ENCODE peak calls at places on chromosome 14, in six cellular contexts. One of them, this sample, is unnamed.

GRCh38 chr14:77120771-77121743 is 20.5 kb downstream of the ZDHHC22 start:
- DNase-seq in NCI-H1105: peak; percentile 31
- DNase-seq in MCF 10A: no peak
- DNase-seq in thoracic aorta: no peak
- DNase-seq in mucosa of gallbladder: no peak
- DNase-seq in WERI-Rb-1: no peak
- DNase-seq in this sample: no peak

GRCh38 chr14:102282751-102283465 is 22.1 kb downstream of the MOK start:
- DNase-seq in NCI-H1105: no peak
- DNase-seq in MCF 10A: peak; percentile 67
- DNase-seq in thoracic aorta: no peak
- DNase-seq in mucosa of gallbladder: no peak
- DNase-seq in WERI-Rb-1: no peak
- DNase-seq in this sample: no peak

GRCh38 chr14:99947695-99948094 is 117.5 kb upstream of the EVL start:
- DNase-seq in NCI-H1105: no peak
- DNase-seq in MCF 10A: peak; percentile 85
- DNase-seq in thoracic aorta: no peak
- DNase-seq in mucosa of gallbladder: no peak
- DNase-seq in WERI-Rb-1: no peak
- DNase-seq in this sample: no peak

GRCh38 chr14:73753887-73754880 is 40.0 kb upstream of the PNMA1 start:
- DNase-seq in NCI-H1105: no peak
- DNase-seq in MCF 10A: peak; percentile 48
- DNase-seq in thoracic aorta: no peak
- DNase-seq in mucosa of gallbladder: peak; percentile 51
- DNase-seq in WERI-Rb-1: no peak
- DNase-seq in this sample: peak; percentile 43

GRCh38 chr14:34951286-34951685 is 31.5 kb upstream of the SRP54 start:
- DNase-seq in NCI-H1105: no peak
- DNase-seq in MCF 10A: no peak
- DNase-seq in thoracic aorta: no peak
- DNase-seq in mucosa of gallbladder: no peak
- DNase-seq in WERI-Rb-1: no peak
- DNase-seq in this sample: no peak

GRCh38 chr14:61653507-61653906 is 41.8 kb upstream of the HIF1A start:
- DNase-seq in NCI-H1105: no peak
- DNase-seq in MCF 10A: peak; percentile 60
- DNase-seq in thoracic aorta: no peak
- DNase-seq in mucosa of gallbladder: no peak
- DNase-seq in WERI-Rb-1: peak; percentile 41
- DNase-seq in this sample: peak; percentile 70

GRCh38 chr14:70641548-70642312 is at the start of gene TTC9:
- DNase-seq in NCI-H1105: peak; percentile 38
- DNase-seq in MCF 10A: no peak
- DNase-seq in thoracic aorta: no peak
- DNase-seq in mucosa of gallbladder: no peak
- DNase-seq in WERI-Rb-1: peak; percentile 57
- DNase-seq in this sample: no peak

GRCh38 chr14:75301666-75302325 is 23.2 kb downstream of the FOS start:
- DNase-seq in NCI-H1105: no peak
- DNase-seq in MCF 10A: peak; percentile 60
- DNase-seq in thoracic aorta: no peak
- DNase-seq in mucosa of gallbladder: peak; percentile 55
- DNase-seq in WERI-Rb-1: no peak
- DNase-seq in this sample: no peak

GRCh38 chr14:68364823-68365222 is 428.0 kb downstream of the ZFP36L1 start:
- DNase-seq in NCI-H1105: no peak
- DNase-seq in MCF 10A: no peak
- DNase-seq in thoracic aorta: no peak
- DNase-seq in mucosa of gallbladder: no peak
- DNase-seq in WERI-Rb-1: no peak
- DNase-seq in this sample: no peak

GRCh38 chr14:99803803-99804202 is 10.6 kb downstream of the EML1 start:
- DNase-seq in NCI-H1105: peak; percentile 90
- DNase-seq in MCF 10A: no peak
- DNase-seq in thoracic aorta: no peak
- DNase-seq in mucosa of gallbladder: no peak
- DNase-seq in WERI-Rb-1: peak; percentile 67
- DNase-seq in this sample: no peak

GRCh38 chr14:91754819-91755218 is 22.9 kb upstream of the CATSPERB start:
- DNase-seq in NCI-H1105: peak; percentile 3
- DNase-seq in MCF 10A: no peak
- DNase-seq in thoracic aorta: no peak
- DNase-seq in mucosa of gallbladder: peak; percentile 93
- DNase-seq in WERI-Rb-1: no peak
- DNase-seq in this sample: no peak

GRCh38 chr14:93894992-93895391 is 32.2 kb upstream of the FAM181A start:
- DNase-seq in NCI-H1105: no peak
- DNase-seq in MCF 10A: no peak
- DNase-seq in thoracic aorta: no peak
- DNase-seq in mucosa of gallbladder: no peak
- DNase-seq in WERI-Rb-1: peak; percentile 57
- DNase-seq in this sample: no peak

GRCh38 chr14:51283402-51283825 is 43.4 kb downstream of the TMX1 start:
- DNase-seq in NCI-H1105: peak; percentile 91
- DNase-seq in MCF 10A: peak; percentile 84
- DNase-seq in thoracic aorta: no peak
- DNase-seq in mucosa of gallbladder: no peak
- DNase-seq in WERI-Rb-1: peak; percentile 11
- DNase-seq in this sample: peak; percentile 86

GRCh38 chr14:99540196-99541032 is 59.2 kb downstream of the CCNK start:
- DNase-seq in NCI-H1105: no peak
- DNase-seq in MCF 10A: no peak
- DNase-seq in thoracic aorta: no peak
- DNase-seq in mucosa of gallbladder: no peak
- DNase-seq in WERI-Rb-1: peak; percentile 82
- DNase-seq in this sample: no peak

GRCh38 chr14:58955294-58955821 is 233.1 kb upstream of the DAAM1 start:
- DNase-seq in NCI-H1105: no peak
- DNase-seq in MCF 10A: no peak
- DNase-seq in thoracic aorta: no peak
- DNase-seq in mucosa of gallbladder: no peak
- DNase-seq in WERI-Rb-1: no peak
- DNase-seq in this sample: no peak

GRCh38 chr14:96978525-96979272 is 181.5 kb downstream of the VRK1 start:
- DNase-seq in NCI-H1105: peak; percentile 68
- DNase-seq in MCF 10A: no peak
- DNase-seq in thoracic aorta: no peak
- DNase-seq in mucosa of gallbladder: no peak
- DNase-seq in WERI-Rb-1: no peak
- DNase-seq in this sample: no peak

GRCh38 chr14:78259831-78260230 is 89.7 kb downstream of the NRXN3 start:
- DNase-seq in NCI-H1105: no peak
- DNase-seq in MCF 10A: no peak
- DNase-seq in thoracic aorta: no peak
- DNase-seq in mucosa of gallbladder: no peak
- DNase-seq in WERI-Rb-1: no peak
- DNase-seq in this sample: peak; percentile 56

GRCh38 chr14:45251912-45252311 is 1.1 kb downstream of the MIS18BP1 start:
- DNase-seq in NCI-H1105: no peak
- DNase-seq in MCF 10A: peak; percentile 44
- DNase-seq in thoracic aorta: no peak
- DNase-seq in mucosa of gallbladder: no peak
- DNase-seq in WERI-Rb-1: no peak
- DNase-seq in this sample: no peak

GRCh38 chr14:83372271-83372670 is 1838.6 kb upstream of the SEL1L start:
- DNase-seq in NCI-H1105: no peak
- DNase-seq in MCF 10A: no peak
- DNase-seq in thoracic aorta: no peak
- DNase-seq in mucosa of gallbladder: no peak
- DNase-seq in WERI-Rb-1: no peak
- DNase-seq in this sample: no peak

GRCh38 chr14:88209273-88209672 is 113.8 kb downstream of the KCNK10 start:
- DNase-seq in NCI-H1105: no peak
- DNase-seq in MCF 10A: no peak
- DNase-seq in thoracic aorta: no peak
- DNase-seq in mucosa of gallbladder: no peak
- DNase-seq in WERI-Rb-1: no peak
- DNase-seq in this sample: no peak